ENCODE peak calls at places on chromosome 14, in ten cellular contexts. One of them, this sample, is unnamed.
A peak's percentile ranks its signal among the peaks of the same experiment; 100 is the strongest.

GRCh38 chr14:57346741-57347140 is 43.6 kb upstream of the NAA30 start:
- DNase-seq in lung: no peak
- DNase-seq in H9: no peak
- DNase-seq in coronary artery: no peak
- DNase-seq in Calu3: no peak
- DNase-seq in right atrium auricular region: no peak
- DNase-seq in cardiac fibroblast: no peak
- DNase-seq in nephron progenitor cell: no peak
- DNase-seq in tibial artery: no peak
- DNase-seq in MCF 10A: no peak
- DNase-seq in this sample: no peak

GRCh38 chr14:75811136-75811839 is 150.2 kb downstream of the TTLL5 start:
- DNase-seq in Calu3: no peak
- DNase-seq in coronary artery: no peak
- DNase-seq in MCF 10A: no peak
- DNase-seq in cardiac fibroblast: peak; percentile 15
- DNase-seq in right atrium auricular region: no peak
- DNase-seq in H9: no peak
- DNase-seq in tibial artery: no peak
- DNase-seq in nephron progenitor cell: no peak
- DNase-seq in lung: no peak
- DNase-seq in this sample: no peak

GRCh38 chr14:23727566-23728335 is 91.6 kb downstream of the DHRS2 start:
- DNase-seq in Calu3: peak; percentile 23
- DNase-seq in tibial artery: no peak
- DNase-seq in H9: peak; percentile 56
- DNase-seq in MCF 10A: peak; percentile 51
- DNase-seq in nephron progenitor cell: no peak
- DNase-seq in lung: no peak
- DNase-seq in cardiac fibroblast: peak; percentile 23
- DNase-seq in coronary artery: no peak
- DNase-seq in right atrium auricular region: no peak
- DNase-seq in this sample: peak; percentile 10

GRCh38 chr14:36973806-36974442 is 198.5 kb downstream of the SLC25A21 start:
- DNase-seq in cardiac fibroblast: peak; percentile 5
- DNase-seq in Calu3: no peak
- DNase-seq in H9: no peak
- DNase-seq in nephron progenitor cell: no peak
- DNase-seq in tibial artery: no peak
- DNase-seq in right atrium auricular region: no peak
- DNase-seq in coronary artery: no peak
- DNase-seq in MCF 10A: peak; percentile 69
- DNase-seq in lung: no peak
- DNase-seq in this sample: no peak

GRCh38 chr14:92907316-92907911 is 15.5 kb upstream of the CHGA start:
- DNase-seq in MCF 10A: no peak
- DNase-seq in tibial artery: no peak
- DNase-seq in Calu3: no peak
- DNase-seq in right atrium auricular region: no peak
- DNase-seq in H9: no peak
- DNase-seq in cardiac fibroblast: no peak
- DNase-seq in lung: no peak
- DNase-seq in nephron progenitor cell: no peak
- DNase-seq in coronary artery: no peak
- DNase-seq in this sample: no peak

GRCh38 chr14:98651042-98651441 is 621.0 kb downstream of the BCL11B start:
- DNase-seq in Calu3: no peak
- DNase-seq in cardiac fibroblast: no peak
- DNase-seq in tibial artery: no peak
- DNase-seq in right atrium auricular region: no peak
- DNase-seq in H9: peak; percentile 55
- DNase-seq in lung: no peak
- DNase-seq in nephron progenitor cell: no peak
- DNase-seq in coronary artery: no peak
- DNase-seq in MCF 10A: no peak
- DNase-seq in this sample: no peak

GRCh38 chr14:60349663-60350365 is 100.8 kb downstream of the PPM1A start:
- DNase-seq in lung: no peak
- DNase-seq in MCF 10A: peak; percentile 65
- DNase-seq in tibial artery: no peak
- DNase-seq in Calu3: peak; percentile 31
- DNase-seq in right atrium auricular region: no peak
- DNase-seq in H9: peak; percentile 41
- DNase-seq in cardiac fibroblast: peak; percentile 67
- DNase-seq in nephron progenitor cell: peak; percentile 18
- DNase-seq in coronary artery: no peak
- DNase-seq in this sample: peak; percentile 18

GRCh38 chr14:36111822-36112583 is 64.5 kb downstream of the PTCSC3 start:
- DNase-seq in right atrium auricular region: no peak
- DNase-seq in H9: no peak
- DNase-seq in lung: no peak
- DNase-seq in nephron progenitor cell: no peak
- DNase-seq in MCF 10A: no peak
- DNase-seq in tibial artery: no peak
- DNase-seq in Calu3: no peak
- DNase-seq in coronary artery: no peak
- DNase-seq in cardiac fibroblast: no peak
- DNase-seq in this sample: no peak

GRCh38 chr14:58272589-58273372 is 25.6 kb upstream of the ARID4A start:
- DNase-seq in Calu3: peak; percentile 48
- DNase-seq in coronary artery: no peak
- DNase-seq in MCF 10A: peak; percentile 34
- DNase-seq in cardiac fibroblast: peak; percentile 59
- DNase-seq in tibial artery: no peak
- DNase-seq in lung: peak; percentile 69
- DNase-seq in nephron progenitor cell: no peak
- DNase-seq in right atrium auricular region: no peak
- DNase-seq in H9: no peak
- DNase-seq in this sample: no peak

GRCh38 chr14:73136085-73136386 is 271 bp upstream of the PSEN1 start:
- DNase-seq in right atrium auricular region: no peak
- DNase-seq in Calu3: no peak
- DNase-seq in coronary artery: no peak
- DNase-seq in tibial artery: no peak
- DNase-seq in lung: no peak
- DNase-seq in H9: no peak
- DNase-seq in nephron progenitor cell: no peak
- DNase-seq in MCF 10A: no peak
- DNase-seq in cardiac fibroblast: no peak
- DNase-seq in this sample: no peak

GRCh38 chr14:72588521-72588920 is 305.4 kb downstream of the DPF3 start:
- DNase-seq in right atrium auricular region: no peak
- DNase-seq in tibial artery: no peak
- DNase-seq in MCF 10A: no peak
- DNase-seq in coronary artery: no peak
- DNase-seq in cardiac fibroblast: no peak
- DNase-seq in nephron progenitor cell: no peak
- DNase-seq in lung: no peak
- DNase-seq in Calu3: no peak
- DNase-seq in H9: no peak
- DNase-seq in this sample: no peak

GRCh38 chr14:68363401-68363800 is 429.5 kb downstream of the ZFP36L1 start:
- DNase-seq in Calu3: no peak
- DNase-seq in MCF 10A: no peak
- DNase-seq in right atrium auricular region: no peak
- DNase-seq in tibial artery: no peak
- DNase-seq in cardiac fibroblast: no peak
- DNase-seq in nephron progenitor cell: peak; percentile 33
- DNase-seq in coronary artery: no peak
- DNase-seq in H9: no peak
- DNase-seq in lung: no peak
- DNase-seq in this sample: no peak
- TF ChIP-seq CTCF in Calu3: no peak
- TF ChIP-seq CTCF in MCF 10A: no peak
- TF ChIP-seq CTCF in right atrium auricular region: no peak
- TF ChIP-seq CTCF in tibial artery: no peak
- TF ChIP-seq CTCF in cardiac fibroblast: no peak
- TF ChIP-seq CTCF in nephron progenitor cell: peak; percentile 9
- TF ChIP-seq CTCF in coronary artery: no peak
- TF ChIP-seq CTCF in H9: peak; percentile 63
- TF ChIP-seq CTCF in lung: no peak
- TF ChIP-seq CTCF in this sample: no peak

GRCh38 chr14:90382491-90383125 is 14.2 kb upstream of the CALM1 start:
- DNase-seq in H9: no peak
- DNase-seq in lung: peak; percentile 69
- DNase-seq in tibial artery: peak; percentile 87
- DNase-seq in nephron progenitor cell: peak; percentile 58
- DNase-seq in cardiac fibroblast: peak; percentile 86
- DNase-seq in coronary artery: peak; percentile 86
- DNase-seq in Calu3: peak; percentile 54
- DNase-seq in MCF 10A: no peak
- DNase-seq in right atrium auricular region: peak; percentile 85
- DNase-seq in this sample: peak; percentile 68

GRCh38 chr14:90383731-90384542 is 12.9 kb upstream of the CALM1 start:
- DNase-seq in MCF 10A: no peak
- DNase-seq in nephron progenitor cell: peak; percentile 66
- DNase-seq in lung: peak; percentile 55
- DNase-seq in coronary artery: peak; percentile 86
- DNase-seq in tibial artery: peak; percentile 81
- DNase-seq in H9: peak; percentile 60
- DNase-seq in right atrium auricular region: peak; percentile 72
- DNase-seq in cardiac fibroblast: peak; percentile 70
- DNase-seq in Calu3: peak; percentile 40
- DNase-seq in this sample: peak; percentile 73

GRCh38 chr14:90381999-90382451 is 14.8 kb upstream of the CALM1 start:
- DNase-seq in coronary artery: no peak
- DNase-seq in tibial artery: peak; percentile 77
- DNase-seq in cardiac fibroblast: peak; percentile 26
- DNase-seq in nephron progenitor cell: peak; percentile 35
- DNase-seq in Calu3: peak; percentile 59
- DNase-seq in MCF 10A: no peak
- DNase-seq in lung: peak; percentile 56
- DNase-seq in right atrium auricular region: no peak
- DNase-seq in H9: peak; percentile 59
- DNase-seq in this sample: peak; percentile 68

GRCh38 chr14:90384543-90384911 is 12.3 kb upstream of the CALM1 start:
- DNase-seq in nephron progenitor cell: no peak
- DNase-seq in right atrium auricular region: no peak
- DNase-seq in lung: no peak
- DNase-seq in coronary artery: no peak
- DNase-seq in Calu3: no peak
- DNase-seq in tibial artery: no peak
- DNase-seq in cardiac fibroblast: no peak
- DNase-seq in H9: no peak
- DNase-seq in MCF 10A: no peak
- DNase-seq in this sample: no peak

DNA sequence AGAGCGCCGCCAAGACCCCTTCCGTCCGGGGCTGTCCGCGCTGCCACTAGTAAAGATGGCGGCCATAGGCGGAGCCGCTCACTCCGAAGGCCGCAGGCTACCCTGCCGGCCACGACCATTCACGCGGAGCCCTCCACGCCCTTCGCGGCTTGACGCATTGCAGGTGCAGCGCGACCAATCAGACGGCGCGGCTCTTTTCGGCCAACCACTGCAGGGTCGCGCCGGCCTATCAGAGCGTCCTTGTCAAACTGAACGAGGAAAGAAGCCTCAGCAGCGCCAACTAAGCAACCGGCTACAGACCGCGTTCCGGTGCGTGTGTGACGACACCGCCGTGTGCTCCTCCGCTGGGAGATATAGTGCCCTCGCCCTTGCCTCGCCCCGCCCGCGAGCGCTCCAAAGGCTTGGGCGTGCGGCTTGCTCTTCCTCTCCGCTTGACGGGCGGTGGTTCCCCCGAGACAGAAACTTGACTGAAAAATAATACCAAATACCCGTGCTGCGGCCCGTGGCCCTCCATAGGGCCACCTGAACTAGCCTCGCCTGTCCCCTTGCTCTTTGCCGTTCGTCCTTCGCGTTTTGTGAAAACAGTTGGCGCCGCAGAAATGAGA is 13.6 kb upstream of the CALM1 start:
- DNase-seq in coronary artery: peak; percentile 99
- DNase-seq in lung: peak; percentile 99
- DNase-seq in Calu3: peak; percentile 98
- DNase-seq in MCF 10A: no peak
- DNase-seq in cardiac fibroblast: peak; percentile 100
- DNase-seq in right atrium auricular region: peak; percentile 100
- DNase-seq in H9: peak; percentile 99
- DNase-seq in tibial artery: peak; percentile 100
- DNase-seq in nephron progenitor cell: peak; percentile 97
- DNase-seq in this sample: peak; percentile 100
- TF ChIP-seq CTCF in coronary artery: no peak
- TF ChIP-seq CTCF in lung: peak; percentile 13
- TF ChIP-seq CTCF in Calu3: no peak
- TF ChIP-seq CTCF in MCF 10A: no peak
- TF ChIP-seq CTCF in cardiac fibroblast: no peak
- TF ChIP-seq CTCF in right atrium auricular region: no peak
- TF ChIP-seq CTCF in H9: peak; percentile 17
- TF ChIP-seq CTCF in tibial artery: no peak
- TF ChIP-seq CTCF in nephron progenitor cell: no peak
- TF ChIP-seq CTCF in this sample: peak; percentile 14

DNA sequence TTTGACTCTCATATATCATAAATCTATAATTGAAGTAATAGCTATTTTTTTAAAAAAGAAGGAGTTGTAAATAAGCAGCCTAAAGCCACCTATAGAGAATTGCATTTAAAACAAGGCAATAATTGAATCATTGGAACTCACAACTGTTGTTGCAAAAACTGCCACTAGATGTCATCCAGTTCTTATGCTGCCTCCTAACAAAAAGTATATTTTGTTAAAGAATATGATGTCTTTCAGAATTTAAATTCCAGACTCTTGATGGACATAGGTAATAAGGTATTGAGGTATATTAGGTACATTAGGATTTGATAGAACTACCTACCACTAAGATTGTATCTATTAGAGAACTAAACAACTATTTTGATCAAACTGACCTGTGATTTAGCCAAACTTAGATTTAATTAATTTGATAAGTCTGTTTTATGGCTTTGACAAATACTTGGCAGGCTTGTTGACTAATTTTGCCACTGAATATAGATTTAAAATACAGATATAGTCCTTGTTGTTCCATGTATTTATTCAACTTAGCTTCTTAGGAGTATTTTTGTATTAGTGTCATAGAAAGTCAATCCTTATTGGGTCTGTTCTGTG is 401.4 kb downstream of the RPL10L start:
- DNase-seq in lung: no peak
- DNase-seq in tibial artery: no peak
- DNase-seq in right atrium auricular region: no peak
- DNase-seq in nephron progenitor cell: no peak
- DNase-seq in MCF 10A: peak; percentile 45
- DNase-seq in Calu3: peak; percentile 3
- DNase-seq in coronary artery: no peak
- DNase-seq in H9: no peak
- DNase-seq in cardiac fibroblast: peak; percentile 8
- DNase-seq in this sample: no peak
- TF ChIP-seq CTCF in lung: no peak
- TF ChIP-seq CTCF in tibial artery: peak; percentile 28
- TF ChIP-seq CTCF in right atrium auricular region: peak; percentile 57
- TF ChIP-seq CTCF in nephron progenitor cell: peak; percentile 73
- TF ChIP-seq CTCF in MCF 10A: peak; percentile 59
- TF ChIP-seq CTCF in Calu3: peak; percentile 19
- TF ChIP-seq CTCF in coronary artery: no peak
- TF ChIP-seq CTCF in H9: peak; percentile 76
- TF ChIP-seq CTCF in cardiac fibroblast: peak; percentile 34
- TF ChIP-seq CTCF in this sample: no peak

DNA sequence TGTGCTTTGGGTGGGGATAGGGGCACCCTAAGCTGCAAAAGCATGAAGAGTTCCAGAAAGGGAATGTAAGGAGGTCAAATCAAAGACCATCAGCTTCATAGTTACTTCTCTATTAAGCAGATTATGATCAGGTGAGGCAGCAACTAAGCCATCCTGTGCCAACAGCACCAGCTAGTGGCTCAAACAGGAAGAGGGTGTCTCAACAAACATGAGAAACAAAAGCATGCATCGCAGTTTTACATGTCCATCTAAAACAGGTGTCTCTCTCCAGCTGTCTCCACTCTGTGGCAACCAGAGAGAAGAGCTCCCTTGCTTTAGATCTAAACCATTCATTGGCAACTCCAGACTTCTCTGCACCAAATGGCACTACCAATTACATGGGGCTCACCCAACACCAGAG is 52.9 kb downstream of the ACTN1 start:
- DNase-seq in coronary artery: no peak
- DNase-seq in tibial artery: no peak
- DNase-seq in lung: no peak
- DNase-seq in H9: no peak
- DNase-seq in nephron progenitor cell: no peak
- DNase-seq in Calu3: no peak
- DNase-seq in right atrium auricular region: no peak
- DNase-seq in cardiac fibroblast: no peak
- DNase-seq in MCF 10A: no peak
- DNase-seq in this sample: no peak
- TF ChIP-seq CTCF in coronary artery: no peak
- TF ChIP-seq CTCF in tibial artery: peak; percentile 31
- TF ChIP-seq CTCF in lung: no peak
- TF ChIP-seq CTCF in H9: peak; percentile 69
- TF ChIP-seq CTCF in nephron progenitor cell: no peak
- TF ChIP-seq CTCF in Calu3: no peak
- TF ChIP-seq CTCF in right atrium auricular region: no peak
- TF ChIP-seq CTCF in cardiac fibroblast: peak; percentile 64
- TF ChIP-seq CTCF in MCF 10A: peak; percentile 19
- TF ChIP-seq CTCF in this sample: no peak